ENCODE peak calls at places on chromosomes 2 and 18, in seven cellular contexts. B is GM12865, M is uterus, R is HepG2, G is iPS DF 6.9, D is IMR-90, C is adipocyte. Q is an unnamed sample.

GRCh38 chr2:145136702-145137101 is 616.8 kb upstream of the ZEB2 start:
- DNase-seq in B (no peak), M (no peak), R (no peak), G (no peak), D (no peak), C (no peak), Q (no peak)

GRCh38 chr2:220748875-220749479 is 823.1 kb downstream of the EPHA4 start:
- DNase-seq in B (no peak), M (no peak), R (no peak), G (no peak), D (no peak), C (no peak), Q (no peak)

GRCh38 chr2:172429351-172429968 is 2.1 kb downstream of the ITGA6 start:
- DNase-seq in B (no peak), M (no peak), R (no peak), G (no peak), D (peak; percentile 31), C (no peak), Q (peak; percentile 37)

GRCh38 chr2:80392446-80392845 is 87.9 kb upstream of the LRRTM1 start:
- DNase-seq in B (no peak), M (no peak), R (no peak), G (no peak), D (peak; percentile 26), C (no peak), Q (no peak)

GRCh38 chr2:145752091-145752806 is 1232.3 kb upstream of the ZEB2 start:
- DNase-seq in B (peak; percentile 43), M (no peak), R (peak; percentile 93), G (peak; percentile 31), D (peak; percentile 89), C (peak; percentile 90), Q (peak; percentile 94)

GRCh38 chr2:233584210-233584609 is 17.6 kb upstream of the USP40 start:
- DNase-seq in B (no peak), M (no peak), R (no peak), G (no peak), D (no peak), C (no peak), Q (no peak)

GRCh38 chr2:6674381-6674780 is 191.3 kb downstream of the CMPK2 start:
- DNase-seq in B (no peak), M (no peak), R (no peak), G (no peak), D (no peak), C (peak; percentile 65), Q (no peak)

GRCh38 chr2:25514043-25514627 is 159.2 kb downstream of the DTNB start:
- DNase-seq in B (peak; percentile 39), M (no peak), R (no peak), G (no peak), D (no peak), C (no peak), Q (no peak)

GRCh38 chr2:165868211-165868610 is 74.2 kb upstream of the GALNT3 start:
- DNase-seq in B (no peak), M (no peak), R (no peak), G (no peak), D (peak; percentile 36), C (peak; percentile 63), Q (peak; percentile 84)

GRCh38 chr2:215931256-215931903 is 82.0 kb downstream of the MREG start:
- DNase-seq in B (peak; percentile 79), M (peak; percentile 63), R (peak; percentile 80), G (peak; percentile 85), D (peak; percentile 83), C (peak; percentile 93), Q (peak; percentile 88)

GRCh38 chr2:152343426-152343825 is 8.5 kb downstream of the FMNL2 start:
- DNase-seq in B (no peak), M (no peak), R (no peak), G (no peak), D (no peak), C (no peak), Q (peak; percentile 17)

GRCh38 chr2:127105656-127106456 is 1.1 kb downstream of the BIN1 start:
- DNase-seq in B (no peak), M (peak; percentile 50), R (no peak), G (no peak), D (peak; percentile 61), C (peak; percentile 77), Q (peak; percentile 56)

GRCh38 chr2:221100467-221101089 is 471.5 kb downstream of the EPHA4 start:
- DNase-seq in B (no peak), M (no peak), R (no peak), G (no peak), D (no peak), C (no peak), Q (no peak)

GRCh38 chr2:33419548-33420255 is 56.7 kb upstream of the RASGRP3 start:
- DNase-seq in B (no peak), M (no peak), R (no peak), G (no peak), D (peak; percentile 41), C (no peak), Q (peak; percentile 35)

GRCh38 chr18:73235491-73235890 is 367.7 kb upstream of the NETO1 start:
- DNase-seq in B (peak; percentile 20), M (no peak), R (peak; percentile 2), G (no peak), D (peak; percentile 97), C (peak; percentile 81), Q (peak; percentile 65)

GRCh38 chr2:198873771-198874501 is 583.8 kb downstream of the SATB2 start:
- DNase-seq in B (no peak), M (no peak), R (no peak), G (no peak), D (peak; percentile 77), C (peak; percentile 65), Q (peak; percentile 39)

GRCh38 chr2:184067502-184067901 is 530.8 kb upstream of the ZNF804A start:
- DNase-seq in B (no peak), M (no peak), R (no peak), G (no peak), D (no peak), C (peak; percentile 47), Q (no peak)

DNA sequence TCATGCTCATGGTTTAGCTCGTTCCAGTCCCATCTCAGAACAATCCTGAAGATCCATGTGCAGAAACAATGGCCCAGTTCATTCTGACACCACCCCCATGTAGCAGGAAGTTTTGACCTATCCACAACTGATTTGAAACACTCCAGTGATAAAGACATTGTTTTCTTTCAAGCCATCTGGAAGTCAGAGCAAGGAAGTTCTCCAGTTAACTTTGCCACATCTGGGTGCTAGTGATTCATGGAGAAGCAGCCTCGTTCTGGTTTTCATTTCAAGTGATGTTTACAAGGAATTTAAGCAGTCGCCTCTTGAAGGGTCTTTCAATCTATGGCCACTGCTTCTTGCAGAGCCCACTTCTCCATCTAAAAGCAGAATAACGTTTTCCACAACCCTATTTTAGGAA is 36.6 kb upstream of the TWIST2 start:
- DNase-seq in B (no peak), M (no peak), R (no peak), G (no peak), D (peak; percentile 6), C (peak; percentile 60), Q (peak; percentile 69)
- H3K4me3 ChIP-seq in B (no peak overlapping the region), M (no peak overlapping the region), R (no peak overlapping the region), G (no peak overlapping the region), D (no peak overlapping the region), C (peak overlapping the region; percentile 51), Q (no peak overlapping the region)

GRCh38 chr18:77014538-77014937 is 118.0 kb downstream of the MBP start:
- DNase-seq in B (no peak), M (no peak), R (no peak), G (no peak), D (no peak), C (no peak), Q (no peak)
- H3K4me3 ChIP-seq in B (no peak overlapping the region), M (no peak overlapping the region), R (no peak overlapping the region), G (no peak overlapping the region), D (no peak overlapping the region), C (no peak overlapping the region), Q (no peak overlapping the region)

GRCh38 chr2:36404312-36404711 is 48.7 kb downstream of the CRIM1 start:
- DNase-seq in B (no peak), M (no peak), R (no peak), G (no peak), D (no peak), C (no peak), Q (no peak)

GRCh38 chr2:36403675-36404230 is 48.2 kb downstream of the CRIM1 start:
- DNase-seq in B (no peak), M (no peak), R (peak; percentile 65), G (no peak), D (peak; percentile 84), C (peak; percentile 71), Q (peak; percentile 52)

GRCh38 chr2:36405183-36405582 is 49.6 kb downstream of the CRIM1 start:
- DNase-seq in B (no peak), M (no peak), R (no peak), G (no peak), D (no peak), C (no peak), Q (no peak)

GRCh38 chr2:36406296-36406695 is 50.7 kb downstream of the CRIM1 start:
- DNase-seq in B (no peak), M (no peak), R (no peak), G (no peak), D (no peak), C (no peak), Q (no peak)

DNA sequence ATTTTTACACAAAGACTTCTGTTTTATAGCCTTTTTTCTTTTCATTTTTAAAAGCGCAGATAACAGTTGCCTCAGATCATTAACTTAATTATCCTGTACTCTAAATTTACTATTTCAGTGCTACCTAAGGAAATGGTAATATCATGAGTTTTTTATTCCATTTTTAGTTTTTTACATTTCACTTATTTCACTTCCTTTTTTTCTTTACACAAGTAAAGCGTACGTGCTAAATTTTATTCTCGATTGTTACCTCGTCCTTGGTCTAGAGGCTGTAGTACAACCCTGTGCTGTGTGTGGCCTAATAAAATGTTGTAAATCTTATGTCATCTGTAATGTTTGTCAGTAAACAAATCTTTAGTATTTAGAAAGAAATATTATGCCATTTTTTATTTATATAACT is 49.2 kb downstream of the CRIM1 start:
- DNase-seq in B (no peak), M (no peak), R (no peak), G (no peak), D (no peak), C (no peak), Q (no peak)
- H3K4me3 ChIP-seq in B (no peak overlapping the region), M (no peak overlapping the region), R (no peak overlapping the region), G (no peak overlapping the region), D (no peak overlapping the region), C (no peak overlapping the region), Q (no peak overlapping the region)

GRCh38 chr2:99957724-99958123 is 184.7 kb downstream of the AFF3 start:
- DNase-seq in B (no peak), M (no peak), R (no peak), G (no peak), D (peak; percentile 44), C (peak; percentile 15), Q (no peak)

GRCh38 chr2:99956232-99957030 is 186.0 kb downstream of the AFF3 start:
- DNase-seq in B (no peak), M (no peak), R (no peak), G (no peak), D (no peak), C (no peak), Q (no peak)

GRCh38 chr2:99949963-99950362 is 192.4 kb downstream of the AFF3 start:
- DNase-seq in B (no peak), M (no peak), R (no peak), G (no peak), D (no peak), C (no peak), Q (no peak)

GRCh38 chr2:99949530-99949929 is 192.9 kb downstream of the AFF3 start:
- DNase-seq in B (no peak), M (no peak), R (no peak), G (no peak), D (no peak), C (no peak), Q (no peak)

DNA sequence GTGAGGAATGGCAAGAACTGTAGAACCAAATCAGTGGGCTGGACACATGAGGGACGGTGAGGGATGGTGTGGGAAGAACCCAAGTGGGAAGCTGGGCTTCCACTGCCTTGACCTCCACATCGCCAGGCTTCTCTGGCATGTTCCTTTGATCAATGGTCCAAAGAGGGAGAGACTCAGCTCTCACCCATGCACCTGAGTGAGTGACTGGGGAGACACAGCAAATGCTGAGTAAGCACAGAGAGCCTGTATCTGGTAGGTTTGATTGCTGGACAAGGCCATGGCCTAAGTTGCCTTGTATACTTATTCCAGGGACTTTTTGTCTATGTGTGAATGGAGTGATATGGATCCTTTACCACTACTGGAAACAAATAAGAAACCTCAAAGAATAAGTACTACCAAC is 188.6 kb downstream of the AFF3 start:
- DNase-seq in B (no peak), M (no peak), R (no peak), G (no peak), D (no peak), C (no peak), Q (no peak)
- H3K4me3 ChIP-seq in B (no peak overlapping the region), M (no peak overlapping the region), R (no peak overlapping the region), G (no peak overlapping the region), D (no peak overlapping the region), C (no peak overlapping the region), Q (no peak overlapping the region)

Q was measured in fibroblast of the aortic adventitia.